ENCODE peak calls at places on chromosomes 11 and 22, in five cellular contexts. O, H, N, C and K are unnamed samples.

GRCh38 chr11:4551346-4551979 is 6.5 kb downstream of the OR52M1 start:
- DNase-seq in H (no peak), C (peak), N (no peak), O (no peak), K (peak)

GRCh38 chr11:68397256-68397655 is 63.3 kb upstream of the PPP6R3 start:
- DNase-seq in O (no peak), H (no peak), C (no peak), N (no peak), K (no peak)

GRCh38 chr11:105673089-105673488 is 63.2 kb downstream of the GRIA4 start:
- DNase-seq in C (peak), H (no peak), O (no peak), N (no peak), K (peak)

GRCh38 chr11:76391811-76392475 is 10.8 kb downstream of the GVQW3 start:
- DNase-seq in O (no peak), H (no peak), C (no peak), N (no peak), K (no peak)

GRCh38 chr11:12280199-12280837 is 97.1 kb upstream of the PARVA start:
- DNase-seq in H (peak), C (no peak), N (no peak), O (no peak), K (no peak)

GRCh38 chr11:116135897-116136296 is 631.7 kb upstream of the CADM1 start:
- DNase-seq in O (no peak), N (no peak), H (no peak), C (no peak), K (no peak)

GRCh38 chr11:87394924-87395323 is 357.2 kb downstream of the TMEM135 start:
- DNase-seq in H (no peak), C (no peak), N (no peak), O (no peak), K (peak)

GRCh38 chr22:33860386-33860785 is 59.9 kb downstream of the LARGE1 start:
- DNase-seq in C (no peak), O (no peak), N (no peak), H (no peak), K (no peak)

GRCh38 chr11:73797457-73797856 is 9.8 kb downstream of the MRPL48 start:
- DNase-seq in O (no peak), C (no peak), H (no peak), N (no peak), K (no peak)

GRCh38 chr11:114606003-114606801 is 10.6 kb upstream of the NXPE4 start:
- DNase-seq in N (no peak), O (no peak), H (no peak), C (peak), K (peak)

GRCh38 chr11:78630561-78631303 is 56.1 kb upstream of the NARS2 start:
- DNase-seq in H (no peak), C (no peak), O (no peak), N (no peak), K (no peak)

GRCh38 chr11:75603791-75604736 is 42.0 kb downstream of the SERPINH1 start:
- DNase-seq in C (peak), N (no peak), O (no peak), H (no peak), K (peak)

GRCh38 chr11:57307666-57308270 is 17.0 kb downstream of the TNKS1BP1 start:
- DNase-seq in C (no peak), N (peak), H (no peak), O (no peak), K (no peak)

GRCh38 chr11:13141731-13142724 is 132.9 kb downstream of the RASSF10 start:
- DNase-seq in H (no peak), C (no peak), O (no peak), N (no peak), K (no peak)

GRCh38 chr11:129569007-129569406 is 193.4 kb downstream of the BARX2 start:
- DNase-seq in C (no peak), N (no peak), H (no peak), O (no peak), K (no peak)

GRCh38 chr22:39219071-39220050 is 25.4 kb downstream of the PDGFB start:
- DNase-seq in H (no peak), O (no peak), N (peak), C (no peak), K (no peak)

GRCh38 chr22:21791635-21792625 is 56.3 kb upstream of the YPEL1 start:
- DNase-seq in N (no peak), O (no peak), H (no peak), C (peak), K (peak)

GRCh38 chr11:34318111-34319037 is 39.4 kb downstream of the ABTB2 start:
- DNase-seq in N (no peak), C (peak), H (no peak), O (peak), K (peak)

GRCh38 chr11:47328449-47329390 is 23.8 kb downstream of the MYBPC3 start:
- DNase-seq in O (no peak), C (no peak), H (no peak), N (no peak), K (no peak)

GRCh38 chr11:99020324-99021225 is at the start of gene CNTN5:
- DNase-seq in C (peak), O (peak), H (no peak), N (no peak), K (peak)

GRCh38 chr11:94400075-94400838 is 962 bp downstream of the GPR83 start:
- DNase-seq in H (no peak), N (no peak), C (no peak), O (no peak), K (no peak)

GRCh38 chr11:41018224-41018623 is 441.2 kb downstream of the LRRC4C start:
- DNase-seq in C (no peak), O (no peak), N (no peak), H (no peak), K (no peak)

GRCh38 chr11:74672956-74673895 is 58.0 kb downstream of the CHRDL2 start:
- DNase-seq in C (peak), N (peak), O (peak), H (peak), K (peak)

GRCh38 chr22:42347281-42347824 is 76.9 kb upstream of the TCF20 start:
- DNase-seq in N (no peak), C (no peak), H (no peak), O (no peak), K (no peak)

GRCh38 chr22:46075764-46076531 is 74.4 kb upstream of the PPARA start:
- DNase-seq in H (peak), C (no peak), N (peak), O (no peak), K (no peak)

GRCh38 chr22:46078241-46079092 is 71.9 kb upstream of the PPARA start:
- DNase-seq in C (peak), N (peak), O (no peak), H (peak), K (peak)

GRCh38 chr22:46074771-46075551 is 75.4 kb upstream of the PPARA start:
- DNase-seq in H (peak), O (no peak), C (no peak), N (peak), K (peak)

GRCh38 chr22:46077669-46078099 is 72.6 kb upstream of the PPARA start:
- DNase-seq in O (no peak), N (peak), H (peak), C (no peak), K (peak)

GRCh38 chr22:46076651-46077339 is 73.5 kb upstream of the PPARA start:
- DNase-seq in O (no peak), N (peak), C (peak), H (peak), K (peak)
- H3K4me3 ChIP-seq in O (peak), N (peak), C (peak), H (peak), K (peak)

DNA sequence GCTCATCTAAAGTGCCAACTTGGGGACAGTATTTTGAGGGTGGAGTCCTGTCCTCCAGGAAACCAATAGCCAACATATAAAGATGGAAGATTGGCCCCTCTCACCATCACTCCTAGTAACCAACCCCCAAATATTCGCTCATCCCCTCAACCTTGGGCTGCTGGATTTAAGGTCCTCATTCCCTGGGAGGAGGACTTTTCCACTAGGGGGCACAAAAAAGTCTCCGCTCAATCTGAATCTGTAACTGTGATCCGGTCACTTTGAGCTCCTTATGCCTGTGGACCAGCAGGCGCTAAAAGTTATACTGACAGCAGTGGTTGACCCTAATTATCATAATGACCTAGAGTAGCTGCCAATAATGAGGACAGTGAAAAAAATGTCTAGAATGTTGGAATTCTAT is 20.5 kb upstream of the CLPB start:
- DNase-seq in C (no peak), N (no peak), O (no peak), H (no peak), K (no peak)
- TF ChIP-seq CTCF in C (peak), N (no peak), O (peak), H (no peak), K (peak)

DNA sequence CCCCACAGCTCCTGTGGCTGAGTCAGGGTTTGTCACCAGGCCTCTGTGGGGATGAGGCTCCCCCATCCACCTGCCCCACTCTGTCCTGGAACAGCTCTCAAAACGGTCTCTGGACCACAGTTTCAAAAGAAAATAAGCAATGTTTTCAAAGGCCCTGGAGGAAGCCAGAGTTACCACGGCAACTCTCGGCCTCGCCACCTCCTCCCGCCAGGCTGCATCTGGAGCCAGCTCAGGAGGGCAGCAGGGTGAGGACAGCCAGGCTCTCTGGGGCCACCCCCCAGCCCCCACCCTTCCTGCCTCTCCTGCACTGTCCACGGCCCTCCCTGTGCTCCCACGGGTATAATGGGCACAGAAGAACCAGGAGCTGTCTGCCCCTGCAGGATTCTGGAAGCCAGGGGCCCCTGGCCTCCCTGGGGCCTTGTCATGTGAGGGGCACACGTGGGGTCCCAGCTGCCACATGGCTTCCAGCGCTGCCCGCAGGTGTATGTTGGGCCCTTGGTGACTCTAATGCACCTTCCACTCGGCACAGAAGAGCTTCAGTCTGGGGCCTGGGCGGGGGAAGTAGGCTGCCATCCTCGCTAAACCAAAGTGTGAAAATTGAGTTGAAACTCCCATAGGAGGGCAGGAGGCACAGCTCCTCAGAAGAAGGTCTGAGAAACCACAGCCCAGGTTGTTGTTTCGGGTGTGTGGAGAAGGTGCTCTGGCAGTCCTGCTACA is 10.3 kb downstream of the CD81 start:
- DNase-seq in H (no peak), N (no peak), O (no peak), C (peak), K (peak)
- H3K4me3 ChIP-seq in H (no peak), N (no peak), O (no peak), C (no peak), K (no peak)

GRCh38 chr11:27524155-27524554 is 17.6 kb upstream of the LIN7C start:
- DNase-seq in C (peak), O (no peak), N (no peak), H (no peak), K (peak)
- TF ChIP-seq CTCF in C (peak), O (no peak), N (no peak), H (no peak), K (peak)

GRCh38 chr11:77474509-77475070 is 696 bp upstream of the PAK1 start:
- DNase-seq in H (no peak), N (no peak), C (no peak), O (no peak), K (no peak)

GRCh38 chr11:77475206-77475605 is 1.3 kb upstream of the PAK1 start:
- DNase-seq in O (no peak), C (no peak), H (no peak), N (no peak), K (no peak)

GRCh38 chr11:77471520-77472234 is 2.2 kb downstream of the PAK1 start:
- DNase-seq in C (no peak), N (no peak), H (peak), O (peak), K (no peak)

GRCh38 chr11:77473001-77473800 is 693 bp downstream of the PAK1 start:
- DNase-seq in N (peak), O (peak), C (no peak), H (peak), K (no peak)

GRCh38 chr11:77473801-77474508 is at the start of gene PAK1:
- DNase-seq in C (peak), H (peak), N (peak), O (peak), K (peak)
- H3K4me3 ChIP-seq in C (peak), H (peak), N (peak), O (peak), K (peak)